ENCODE peak calls at places on chromosomes 2 and 18, in four cellular contexts. G is BJ, P is endodermal cell, S is colonic mucosa. I is an unnamed sample.

GRCh38 chr18:74682998-74683311 is 85.3 kb downstream of the ZNF407 start:
- DNase-seq in G (peak), P (no peak), S (no peak), I (no peak)

GRCh38 chr2:125471963-125472362 is 1184.0 kb upstream of the GYPC start:
- DNase-seq in G (no peak), P (peak), S (no peak), I (no peak)

GRCh38 chr2:105381119-105381668 is 17.7 kb downstream of the FHL2 start:
- DNase-seq in G (no peak), P (no peak), S (no peak), I (no peak)

GRCh38 chr2:239589270-239589825 is 188.5 kb upstream of the HDAC4 start:
- DNase-seq in G (no peak), P (no peak), S (no peak), I (no peak)

GRCh38 chr2:230075988-230076631 is 7.4 kb upstream of the SLC16A14 start:
- DNase-seq in G (no peak), P (no peak), S (no peak), I (no peak)

GRCh38 chr18:32548688-32549087 is 78.0 kb upstream of the GAREM1 start:
- DNase-seq in G (no peak), P (peak), S (no peak), I (no peak)

GRCh38 chr18:72456802-72457201 is 87.3 kb downstream of the CBLN2 start:
- DNase-seq in G (no peak), P (no peak), S (no peak), I (no peak)

GRCh38 chr2:240948905-240949790 is 43.0 kb downstream of the CROCC2 start:
- DNase-seq in G (no peak), P (peak), S (no peak), I (peak)

GRCh38 chr2:69272803-69273471 is 114.1 kb downstream of the GFPT1 start:
- DNase-seq in G (no peak), P (no peak), S (no peak), I (no peak)

GRCh38 chr18:2547477-2548087 is 23.7 kb downstream of the METTL4 start:
- DNase-seq in G (no peak), P (no peak), S (no peak), I (no peak)

GRCh38 chr2:33145459-33145858 is 198.7 kb downstream of the LTBP1 start:
- DNase-seq in G (peak), P (no peak), S (no peak), I (no peak)

GRCh38 chr18:21167641-21168372 is 56.2 kb upstream of the ROCK1 start:
- DNase-seq in G (no peak), P (peak), S (peak), I (no peak)

GRCh38 chr2:195520671-195521155 is 136.3 kb upstream of the SLC39A10 start:
- DNase-seq in G (peak), P (peak), S (no peak), I (no peak)

GRCh38 chr2:133092571-133092970 is 422.6 kb upstream of the LYPD1 start:
- DNase-seq in G (no peak), P (no peak), S (no peak), I (no peak)

DNA sequence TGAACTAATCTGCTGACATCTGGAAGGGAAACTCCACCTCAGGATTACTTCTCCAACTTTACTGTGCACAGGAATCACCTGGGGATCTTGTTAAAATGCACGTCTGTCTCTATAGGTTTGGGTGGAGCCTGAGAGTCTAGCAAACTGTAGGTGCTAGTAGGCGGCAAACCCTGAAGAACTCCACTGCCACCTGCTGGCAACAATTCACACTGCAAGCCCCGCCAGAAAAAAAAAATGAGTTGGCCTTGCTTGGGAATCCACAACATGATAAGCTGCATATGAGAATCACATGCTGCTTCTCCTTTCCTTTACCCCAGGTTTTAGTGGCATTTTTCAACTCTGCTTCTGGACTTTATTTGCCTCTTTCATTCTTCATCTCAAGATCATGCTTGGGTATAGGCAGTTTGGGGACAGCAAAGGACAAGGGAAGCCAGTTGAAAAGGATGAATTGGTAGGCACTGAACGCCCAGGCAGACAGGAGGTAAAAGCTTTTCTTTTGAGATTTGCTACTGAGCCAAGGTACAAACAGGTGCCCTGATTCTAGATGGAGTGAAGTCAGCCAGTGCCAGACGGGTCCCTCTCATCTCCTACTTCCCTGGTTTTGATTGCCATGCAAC is 88.8 kb downstream of the VIT start:
- DNase-seq in G (peak), P (peak), S (peak), I (no peak)
- H3K4me3 ChIP-seq in G (no peak), P (no peak), S (no peak), I (no peak)

GRCh38 chr2:212538156-212539144 is at the start of gene ERBB4:
- DNase-seq in G (no peak), P (peak), S (no peak), I (no peak)

GRCh38 chr2:212536385-212537310 is 2.0 kb downstream of the ERBB4 start:
- DNase-seq in G (no peak), P (peak), S (peak), I (no peak)

GRCh38 chr2:212537311-212538155 is 1.1 kb downstream of the ERBB4 start:
- DNase-seq in G (no peak), P (peak), S (peak), I (no peak)

GRCh38 chr2:212539145-212539880 is 711 bp upstream of the ERBB4 start:
- DNase-seq in G (no peak), P (peak), S (peak), I (no peak)

DNA sequence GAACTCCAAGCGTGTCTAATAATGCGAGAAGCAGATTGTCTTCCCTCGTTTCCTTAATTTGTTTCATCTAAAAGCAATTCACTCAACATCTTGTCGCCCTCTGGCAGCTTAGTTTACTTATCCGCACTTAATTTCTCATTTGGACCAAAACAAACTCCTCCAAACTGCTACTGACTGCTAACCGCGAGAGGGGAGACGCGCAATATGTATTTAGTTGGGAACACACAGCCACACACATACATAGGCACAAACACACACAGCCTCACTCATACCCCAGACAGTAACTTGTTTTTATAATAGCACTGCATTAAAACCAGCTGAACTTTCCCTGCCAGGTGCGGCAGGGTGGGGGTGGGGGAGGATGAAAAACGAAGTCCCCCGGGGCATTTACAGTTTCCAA is 2.6 kb downstream of the ERBB4 start:
- DNase-seq in G (no peak), P (no peak), S (no peak), I (no peak)
- H3K4me3 ChIP-seq in G (no peak), P (peak), S (no peak), I (peak)

GRCh38 chr18:55777666-55778304 is 189.8 kb upstream of the TCF4 start:
- DNase-seq in G (no peak), P (no peak), S (no peak), I (no peak)

GRCh38 chr18:55779711-55780590 is 192.0 kb upstream of the TCF4 start:
- DNase-seq in G (no peak), P (peak), S (no peak), I (no peak)

GRCh38 chr18:55778731-55779460 is 190.9 kb upstream of the TCF4 start:
- DNase-seq in G (no peak), P (no peak), S (no peak), I (no peak)

GRCh38 chr18:55780591-55781071 is 192.6 kb upstream of the TCF4 start:
- DNase-seq in G (no peak), P (no peak), S (no peak), I (no peak)

GRCh38 chr18:55779461-55779710 is 191.4 kb upstream of the TCF4 start:
- DNase-seq in G (no peak), P (no peak), S (no peak), I (no peak)
- H3K4me3 ChIP-seq in G (peak), P (peak), S (peak), I (peak)

GRCh38 chr2:120729410-120730052 is 6.1 kb upstream of the GLI2 start:
- DNase-seq in G (peak), P (peak), S (no peak), I (no peak)
- H3K4me3 ChIP-seq in G (no peak), P (no peak), S (no peak), I (no peak)

I was measured in vagina.